ENCODE peak calls at places on chromosomes 5 and 9, in five cellular contexts. A is H1, H is HepG2, N is NT2/D1, E is GM12878. U is an unnamed sample.

GRCh38 chr9:33466565-33467495 is 6.9 kb downstream of the NOL6 start:
- DNase-seq in A (no peak), H (peak; percentile 19), N (no peak), E (no peak), U (peak; percentile 82)

GRCh38 chr5:32600057-32600622 is 14.8 kb downstream of the SUB1 start:
- DNase-seq in A (no peak), H (no peak), N (no peak), E (no peak), U (no peak)

GRCh38 chr9:135920973-135921585 is 13.7 kb upstream of the CAMSAP1 start:
- DNase-seq in A (no peak), H (no peak), N (no peak), E (no peak), U (no peak)

GRCh38 chr5:67246108-67246507 is 49.5 kb upstream of the CD180 start:
- DNase-seq in A (no peak), H (peak; percentile 49), N (peak; percentile 57), E (peak; percentile 19), U (peak; percentile 24)

GRCh38 chr9:135884328-135885035 is 22.9 kb downstream of the CAMSAP1 start:
- DNase-seq in A (no peak), H (peak; percentile 30), N (no peak), E (no peak), U (no peak)

GRCh38 chr9:124008307-124008854 is 3.2 kb upstream of the LHX2 start:
- DNase-seq in A (no peak), H (no peak), N (no peak), E (no peak), U (no peak)

GRCh38 chr5:172414618-172415599 is 39.4 kb downstream of the SH3PXD2B start:
- DNase-seq in A (no peak), H (peak; percentile 94), N (no peak), E (no peak), U (no peak)

GRCh38 chr5:41641621-41642020 is 131.2 kb upstream of the PLCXD3 start:
- DNase-seq in A (no peak), H (no peak), N (no peak), E (no peak), U (no peak)

GRCh38 chr5:1299511-1299850 is 4.6 kb upstream of the TERT start:
- DNase-seq in A (no peak), H (no peak), N (no peak), E (no peak), U (no peak)

GRCh38 chr9:112917027-112917986 is 26.6 kb upstream of the SLC46A2 start:
- DNase-seq in A (no peak), H (no peak), N (no peak), E (no peak), U (no peak)

GRCh38 chr9:113349434-113350337 is at the start of gene BSPRY:
- DNase-seq in A (no peak), H (no peak), N (no peak), E (no peak), U (peak; percentile 46)

GRCh38 chr9:25678147-25678666 is at the start of gene TUSC1:
- DNase-seq in A (no peak), H (no peak), N (no peak), E (no peak), U (peak; percentile 74)

GRCh38 chr5:74251106-74252032 is 389.2 kb downstream of the ENC1 start:
- DNase-seq in A (no peak), H (peak; percentile 24), N (peak; percentile 27), E (no peak), U (no peak)

GRCh38 chr9:133587466-133587865 is 21.7 kb downstream of the FAM163B start:
- DNase-seq in A (no peak), H (no peak), N (no peak), E (no peak), U (no peak)

GRCh38 chr9:114674076-114674797 is 7.8 kb downstream of the TEX48 start:
- DNase-seq in A (no peak), H (no peak), N (no peak), E (no peak), U (no peak)

GRCh38 chr9:752201-752600 is 89.3 kb upstream of the DMRT1 start:
- DNase-seq in A (no peak), H (no peak), N (no peak), E (no peak), U (no peak)

GRCh38 chr5:105554613-105555169 is 1992.1 kb upstream of the NUDT12 start:
- DNase-seq in A (no peak), H (no peak), N (no peak), E (no peak), U (no peak)

GRCh38 chr9:35869621-35870216 is 482 bp downstream of the OR13J1 start:
- DNase-seq in A (no peak), H (no peak), N (no peak), E (no peak), U (no peak)

GRCh38 chr9:111783857-111784256 is 10.9 kb downstream of the SHOC1 start:
- DNase-seq in A (no peak), H (no peak), N (no peak), E (no peak), U (no peak)

GRCh38 chr5:173016069-173016455 is 32.5 kb downstream of the ATP6V0E1 start:
- DNase-seq in A (no peak), H (no peak), N (no peak), E (no peak), U (no peak)

GRCh38 chr5:31220968-31221367 is 27.5 kb downstream of the CDH6 start:
- DNase-seq in A (no peak), H (peak; percentile 12), N (no peak), E (no peak), U (no peak)

GRCh38 chr5:31639488-31640011 is 619 bp downstream of the PDZD2 start:
- DNase-seq in A (no peak), H (no peak), N (no peak), E (no peak), U (peak; percentile 13)

GRCh38 chr9:18437315-18438200 is 36.4 kb upstream of the ADAMTSL1 start:
- DNase-seq in A (no peak), H (peak; percentile 9), N (no peak), E (no peak), U (no peak)

GRCh38 chr5:94080390-94080789 is 339.0 kb upstream of the POU5F2 start:
- DNase-seq in A (no peak), H (no peak), N (no peak), E (no peak), U (no peak)
- TF ChIP-seq SUZ12 in A (no peak), H (no peak), N (no peak), E (no peak), U (no peak)

GRCh38 chr9:91150273-91151013 is 211.3 kb downstream of the AUH start:
- DNase-seq in A (no peak), H (no peak), N (no peak), E (no peak), U (no peak)

GRCh38 chr9:91148306-91148705 is 213.4 kb downstream of the AUH start:
- DNase-seq in A (no peak), H (no peak), N (no peak), E (no peak), U (no peak)

GRCh38 chr9:91151741-91152095 is 210.0 kb downstream of the AUH start:
- DNase-seq in A (no peak), H (no peak), N (no peak), E (no peak), U (no peak)

GRCh38 chr9:91154686-91155085 is 207.0 kb downstream of the AUH start:
- DNase-seq in A (no peak), H (no peak), N (no peak), E (no peak), U (no peak)

GRCh38 chr9:91151014-91151740 is 210.5 kb downstream of the AUH start:
- DNase-seq in A (no peak), H (no peak), N (no peak), E (peak; percentile 72), U (no peak)
- TF ChIP-seq SUZ12 in A (no peak), H (no peak), N (no peak), E (no peak), U (no peak)

GRCh38 chr9:108665856-108666784 is 189.7 kb downstream of the ACTL7B start:
- DNase-seq in A (no peak), H (peak; percentile 68), N (no peak), E (no peak), U (no peak)
- TF ChIP-seq SUZ12 in A (no peak), H (no peak), N (no peak), E (no peak), U (no peak)

GRCh38 chr5:126031989-126032716 is 391.1 kb upstream of the GRAMD2B start:
- DNase-seq in A (no peak), H (no peak), N (no peak), E (no peak), U (no peak)
- TF ChIP-seq SUZ12 in A (no peak), H (no peak), N (no peak), E (no peak), U (no peak)

GRCh38 chr5:77636423-77637169 is 1.9 kb downstream of the OTP start:
- DNase-seq in A (no peak), H (no peak), N (no peak), E (no peak), U (no peak)
- TF ChIP-seq SUZ12 in A (peak; percentile 99), H (no peak), N (no peak), E (no peak), U (no peak)

GRCh38 chr5:149268928-149269557 is 2.6 kb upstream of the AFAP1L1 start:
- DNase-seq in A (no peak), H (peak; percentile 49), N (no peak), E (no peak), U (peak; percentile 60)
- TF ChIP-seq SUZ12 in A (no peak), H (no peak), N (no peak), E (no peak), U (no peak)

U was measured in HEK293T.